ENCODE peak calls at places on chromosomes 12 and 14, in five cellular contexts. A is CD8-positive, alpha-beta T cell; T is transverse colon; P is lung; V is GM23248. X is an unnamed sample.

GRCh38 chr12:62135553-62136200 is 124.5 kb upstream of the USP15 start:
- DNase-seq in A (no peak), T (no peak), P (no peak), V (peak), X (no peak)

GRCh38 chr14:92687681-92688433 is 60.6 kb downstream of the LGMN start:
- DNase-seq in A (no peak), T (no peak), P (no peak), V (no peak), X (no peak)

GRCh38 chr12:59972941-59973340 is 377.1 kb downstream of the SLC16A7 start:
- DNase-seq in A (no peak), T (no peak), P (no peak), V (peak), X (no peak)

GRCh38 chr12:12586879-12587675 is 24.4 kb upstream of the DUSP16 start:
- DNase-seq in A (no peak), T (peak), P (no peak), V (no peak), X (no peak)

GRCh38 chr12:78441737-78442453 is 422.7 kb upstream of the SYT1 start:
- DNase-seq in A (no peak), T (no peak), P (no peak), V (peak), X (no peak)

GRCh38 chr12:89571481-89572190 is 45.8 kb upstream of the POC1B start:
- DNase-seq in A (no peak), T (no peak), P (no peak), V (peak), X (no peak)

GRCh38 chr12:59708059-59708458 is 112.2 kb downstream of the SLC16A7 start:
- DNase-seq in A (no peak), T (no peak), P (no peak), V (peak), X (no peak)

GRCh38 chr14:83085141-83085540 is 1551.5 kb upstream of the SEL1L start:
- DNase-seq in A (no peak), T (no peak), P (no peak), V (no peak), X (no peak)

GRCh38 chr12:107967170-107967569 is 161.9 kb upstream of the WSCD2 start:
- DNase-seq in A (no peak), T (no peak), P (no peak), V (peak), X (no peak)

GRCh38 chr14:52876311-52876710 is 74.5 kb downstream of the FERMT2 start:
- DNase-seq in A (no peak), T (no peak), P (no peak), V (peak), X (no peak)

GRCh38 chr14:105091335-105092123 is 26.3 kb upstream of the GPR132 start:
- DNase-seq in A (no peak), T (peak), P (peak), V (peak), X (no peak)

GRCh38 chr12:96908170-96908675 is 1.2 kb downstream of the NEDD1 start:
- DNase-seq in A (no peak), T (no peak), P (no peak), V (peak), X (no peak)

GRCh38 chr14:75301666-75302325 is 23.2 kb downstream of the FOS start:
- DNase-seq in A (no peak), T (peak), P (no peak), V (no peak), X (no peak)

GRCh38 chr12:46453428-46453827 is 80.9 kb upstream of the SLC38A2 start:
- DNase-seq in A (no peak), T (no peak), P (no peak), V (no peak), X (no peak)

GRCh38 chr14:104721704-104722431 is 2.2 kb upstream of the ADSS1 start:
- DNase-seq in A (no peak), T (no peak), P (no peak), V (peak), X (no peak)

GRCh38 chr14:36618641-36619040 is 36.2 kb upstream of the NKX2-8 start:
- DNase-seq in A (no peak), T (no peak), P (no peak), V (peak), X (no peak)

GRCh38 chr12:28540324-28540714 is 350.1 kb downstream of the CCDC91 start:
- DNase-seq in A (no peak), T (no peak), P (no peak), V (no peak), X (no peak)

GRCh38 chr12:102174761-102175160 is 22.9 kb downstream of the PMCH start:
- DNase-seq in A (no peak), T (no peak), P (no peak), V (no peak), X (no peak)

GRCh38 chr14:75531256-75531655 is 9.0 kb downstream of the BATF start:
- DNase-seq in A (no peak), T (no peak), P (no peak), V (no peak), X (no peak)

GRCh38 chr12:115398311-115398781 is 714.4 kb upstream of the TBX3 start:
- DNase-seq in A (no peak), T (peak), P (no peak), V (no peak), X (no peak)

GRCh38 chr14:91415794-91416743 is 1.6 kb downstream of the CCDC88C start:
- DNase-seq in A (peak), T (peak), P (no peak), V (no peak), X (no peak)

GRCh38 chr12:59005195-59005961 is 85.1 kb upstream of the LRIG3 start:
- DNase-seq in A (no peak), T (no peak), P (no peak), V (peak), X (no peak)

GRCh38 chr12:47707905-47708543 is 2.2 kb upstream of the RPAP3 start:
- DNase-seq in A (no peak), T (no peak), P (no peak), V (no peak), X (no peak)

GRCh38 chr12:120117961-120118709 is 1.6 kb upstream of the RAB35 start:
- DNase-seq in A (no peak), T (no peak), P (no peak), V (peak), X (no peak)

GRCh38 chr12:30358113-30358512 is 337.6 kb downstream of the IPO8 start:
- DNase-seq in A (no peak), T (no peak), P (no peak), V (no peak), X (no peak)

GRCh38 chr12:21379218-21379617 is 6.5 kb downstream of the IAPP start:
- DNase-seq in A (no peak), T (no peak), P (no peak), V (peak), X (no peak)

GRCh38 chr12:95763809-95764253 is 26.7 kb downstream of the NTN4 start:
- DNase-seq in A (no peak), T (no peak), P (no peak), V (peak), X (no peak)

GRCh38 chr14:100772607-100773165 is 46.0 kb downstream of the DLK1 start:
- DNase-seq in A (no peak), T (peak), P (no peak), V (no peak), X (no peak)
- H3K27ac ChIP-seq in A (no peak), T (no peak), P (no peak), V (no peak), X (no peak)

DNA sequence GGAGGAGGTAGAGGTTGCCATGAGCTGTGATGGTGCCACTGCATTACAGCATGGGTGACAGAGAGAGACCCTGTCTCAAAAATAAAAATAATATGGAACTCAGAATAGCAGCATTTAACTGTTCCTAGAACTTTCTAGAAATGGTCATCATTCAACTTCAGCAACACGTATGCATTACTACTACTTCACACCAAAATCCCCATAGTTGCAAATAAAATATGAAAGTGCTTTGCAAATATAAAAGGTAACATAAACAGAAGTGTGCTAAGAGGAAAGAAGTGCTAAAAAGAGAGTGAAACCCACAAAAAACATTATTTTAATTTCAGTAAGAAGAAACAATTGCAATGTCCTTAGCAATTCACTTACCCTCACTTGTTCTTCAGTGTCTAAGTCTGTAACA is 169.7 kb upstream of the NUDT4 start:
- DNase-seq in A (no peak), T (no peak), P (no peak), V (no peak), X (no peak)
- H3K27ac ChIP-seq in A (no peak), T (no peak), P (no peak), V (no peak), X (no peak)

GRCh38 chr14:95442633-95443021 is 73.8 kb downstream of the SYNE3 start:
- DNase-seq in A (peak), T (peak), P (peak), V (peak), X (peak)
- H3K27ac ChIP-seq in A (no peak), T (no peak), P (no peak), V (no peak), X (no peak)

GRCh38 chr14:78135450-78135891 is 34.7 kb upstream of the NRXN3 start:
- DNase-seq in A (no peak), T (no peak), P (no peak), V (no peak), X (no peak)
- H3K27ac ChIP-seq in A (no peak), T (no peak), P (no peak), V (no peak), X (no peak)

GRCh38 chr12:7091660-7092228 is 501 bp downstream of the C1R start:
- DNase-seq in A (no peak), T (peak), P (peak), V (peak), X (no peak)

GRCh38 chr12:7091171-7091570 is 1.1 kb downstream of the C1R start:
- DNase-seq in A (no peak), T (no peak), P (no peak), V (no peak), X (no peak)

GRCh38 chr12:7093486-7093885 is 1.2 kb upstream of the C1R start:
- DNase-seq in A (no peak), T (no peak), P (no peak), V (peak), X (no peak)

GRCh38 chr12:7092986-7093460 is 778 bp upstream of the C1R start:
- DNase-seq in A (no peak), T (no peak), P (no peak), V (no peak), X (no peak)

DNA sequence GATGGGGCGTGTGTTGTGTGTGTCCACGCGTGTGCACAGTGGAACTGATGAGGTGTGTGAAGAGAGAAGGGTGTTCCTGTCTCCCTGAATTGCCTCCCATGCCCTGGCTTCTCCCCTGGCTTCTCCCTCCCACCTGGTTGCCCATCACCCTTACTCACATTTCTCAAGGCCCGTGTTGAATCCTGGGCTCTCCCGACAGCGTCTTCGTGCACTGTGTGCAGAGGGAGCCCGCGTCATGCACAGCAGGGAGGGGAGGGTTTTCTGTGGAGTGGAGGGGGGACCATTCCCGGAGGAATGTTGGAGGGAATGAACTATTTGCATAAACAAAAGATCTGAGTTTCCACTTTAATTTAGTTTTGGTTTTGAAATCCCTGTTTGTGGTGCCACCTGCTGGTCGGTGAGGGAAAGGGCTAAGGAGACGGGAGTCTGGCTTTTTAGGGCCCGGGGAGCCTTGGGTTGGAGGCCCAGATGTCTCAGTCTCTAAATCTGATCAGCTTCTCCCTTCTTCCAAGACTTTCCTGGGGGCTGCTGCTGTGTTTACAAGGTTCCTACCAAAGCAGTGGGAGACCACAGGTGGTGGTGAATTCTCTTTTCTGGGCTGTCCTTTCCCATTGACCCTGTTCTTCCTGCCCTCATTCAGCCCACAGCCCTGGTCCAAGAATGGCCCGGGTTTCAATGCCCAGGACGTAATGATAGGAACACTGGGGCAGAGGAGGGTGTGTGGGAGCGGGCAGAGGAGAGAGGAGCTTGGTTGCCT is at the start of gene C1R:
- DNase-seq in A (peak), T (peak), P (peak), V (peak), X (peak)
- H3K27ac ChIP-seq in A (no peak), T (peak), P (peak), V (peak), X (peak)

GRCh38 chr14:68526420-68527105 is 266.3 kb downstream of the ZFP36L1 start:
- DNase-seq in A (no peak), T (no peak), P (peak), V (peak), X (no peak)

GRCh38 chr14:68527329-68527851 is 265.5 kb downstream of the ZFP36L1 start:
- DNase-seq in A (no peak), T (no peak), P (no peak), V (peak), X (no peak)

GRCh38 chr14:68534301-68534700 is 258.6 kb downstream of the ZFP36L1 start:
- DNase-seq in A (no peak), T (no peak), P (no peak), V (no peak), X (no peak)

GRCh38 chr14:68528031-68528687 is 264.7 kb downstream of the ZFP36L1 start:
- DNase-seq in A (no peak), T (no peak), P (no peak), V (no peak), X (no peak)

DNA sequence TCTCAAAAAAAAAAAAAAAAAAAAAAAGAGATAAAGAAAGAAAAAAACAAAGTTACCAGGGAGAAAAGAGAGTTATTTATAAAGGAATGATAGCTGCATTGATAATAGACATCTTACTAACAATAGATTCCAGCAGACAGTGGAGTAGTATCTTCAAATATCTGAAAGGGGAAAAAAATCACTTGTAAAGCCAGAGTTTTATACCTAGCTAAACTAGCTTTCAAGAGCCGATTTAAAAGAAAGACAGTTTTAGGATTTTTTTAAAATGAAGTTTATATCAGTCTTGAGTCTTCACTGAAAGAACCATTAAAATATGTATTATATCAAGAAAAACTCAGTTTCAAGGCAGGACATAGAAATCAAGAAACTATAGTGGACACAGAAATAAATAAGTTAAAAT is 262.4 kb downstream of the ZFP36L1 start:
- DNase-seq in A (no peak), T (no peak), P (no peak), V (no peak), X (no peak)
- H3K27ac ChIP-seq in A (no peak), T (no peak), P (no peak), V (no peak), X (no peak)